ENCODE peak calls at places on chromosome 2, in ten cellular contexts. I is adrenal gland; O is CD4-positive, alpha-beta memory T cell; S is DND-41; V is Panc1; K is tibial artery; G is cardiac muscle cell; T is SK-N-SH; N is left ventricle myocardium inferior; U is pancreas. Z is an unnamed sample.

GRCh38 chr2:46490521-46491141 is 11.3 kb downstream of the TMEM247 start:
- DNase-seq in I (peak; percentile 25), O (no peak), S (no peak), V (no peak), K (peak; percentile 64), G (peak; percentile 66), T (no peak), N (peak; percentile 76), U (peak; percentile 31), Z (no peak)

GRCh38 chr2:27915191-27915590 is 24.7 kb downstream of the BABAM2 start:
- DNase-seq in I (no peak), O (no peak), S (no peak), V (no peak), K (peak; percentile 47), G (peak; percentile 55), T (no peak), N (no peak), U (no peak), Z (no peak)

GRCh38 chr2:168439536-168439935 is 16.5 kb upstream of the CERS6 start:
- DNase-seq in I (no peak), O (no peak), S (no peak), V (no peak), K (no peak), G (peak; percentile 38), T (no peak), N (no peak), U (no peak), Z (no peak)

GRCh38 chr2:111983478-111984212 is 71.4 kb upstream of the TMEM87B start:
- DNase-seq in I (no peak), O (no peak), S (no peak), V (no peak), K (no peak), G (no peak), T (no peak), N (no peak), U (no peak), Z (no peak)

GRCh38 chr2:218392891-218393462 is 6.7 kb upstream of the CTDSP1 start:
- DNase-seq in I (no peak), O (no peak), S (no peak), V (no peak), K (no peak), G (no peak), T (peak; percentile 27), N (no peak), U (no peak), Z (no peak)

GRCh38 chr2:27738349-27739057 is 33.0 kb upstream of the MRPL33 start:
- DNase-seq in I (no peak), O (no peak), S (no peak), V (no peak), K (no peak), G (no peak), T (no peak), N (no peak), U (no peak), Z (no peak)

GRCh38 chr2:191245046-191245868 is at the start of gene MYO1B:
- DNase-seq in I (peak; percentile 47), O (peak; percentile 40), S (peak; percentile 77), V (no peak), K (peak; percentile 50), G (peak; percentile 90), T (peak; percentile 94), N (peak; percentile 80), U (peak; percentile 88), Z (peak; percentile 21)

GRCh38 chr2:209771474-209772292 is at the start of gene UNC80:
- DNase-seq in I (peak; percentile 88), O (no peak), S (no peak), V (no peak), K (peak; percentile 30), G (peak; percentile 75), T (peak; percentile 95), N (peak; percentile 41), U (peak; percentile 65), Z (no peak)

GRCh38 chr2:203626952-203627681 is 79.3 kb upstream of the CD28 start:
- DNase-seq in I (no peak), O (no peak), S (no peak), V (no peak), K (no peak), G (peak; percentile 93), T (no peak), N (no peak), U (no peak), Z (no peak)

GRCh38 chr2:36530983-36531354 is 67.0 kb downstream of the FEZ2 start:
- DNase-seq in I (no peak), O (no peak), S (no peak), V (no peak), K (no peak), G (peak; percentile 94), T (no peak), N (no peak), U (no peak), Z (no peak)

GRCh38 chr2:182496596-182496995 is 69.8 kb upstream of the PDE1A start:
- DNase-seq in I (no peak), O (no peak), S (no peak), V (no peak), K (no peak), G (no peak), T (no peak), N (no peak), U (no peak), Z (no peak)

GRCh38 chr2:28544405-28544914 is 48.6 kb downstream of the PLB1 start:
- DNase-seq in I (peak; percentile 44), O (peak; percentile 73), S (no peak), V (no peak), K (no peak), G (peak; percentile 25), T (peak; percentile 70), N (no peak), U (no peak), Z (no peak)

GRCh38 chr2:104429978-104430740 is 423.8 kb upstream of the POU3F3 start:
- DNase-seq in I (no peak), O (no peak), S (no peak), V (no peak), K (no peak), G (no peak), T (no peak), N (no peak), U (no peak), Z (no peak)

GRCh38 chr2:160825433-160825832 is 331.8 kb upstream of the RBMS1 start:
- DNase-seq in I (no peak), O (no peak), S (no peak), V (no peak), K (no peak), G (no peak), T (no peak), N (no peak), U (no peak), Z (no peak)

GRCh38 chr2:128644156-128644555 is 325.5 kb upstream of the HS6ST1 start:
- DNase-seq in I (no peak), O (no peak), S (no peak), V (no peak), K (no peak), G (no peak), T (no peak), N (no peak), U (peak; percentile 11), Z (no peak)

GRCh38 chr2:209391776-209392401 is 32.0 kb upstream of the MAP2 start:
- DNase-seq in I (peak; percentile 19), O (no peak), S (no peak), V (no peak), K (no peak), G (peak; percentile 46), T (no peak), N (no peak), U (no peak), Z (no peak)

GRCh38 chr2:225270861-225271260 is 128.6 kb upstream of the NYAP2 start:
- DNase-seq in I (no peak), O (no peak), S (no peak), V (no peak), K (no peak), G (peak; percentile 35), T (peak; percentile 19), N (no peak), U (no peak), Z (no peak)

GRCh38 chr2:156435725-156436476 is at the start of gene GPD2:
- DNase-seq in I (peak; percentile 92), O (peak; percentile 67), S (peak; percentile 49), V (no peak), K (peak; percentile 92), G (peak; percentile 94), T (peak; percentile 91), N (peak; percentile 94), U (peak; percentile 94), Z (peak; percentile 60)

GRCh38 chr2:156435392-156435724 is 821 bp upstream of the GPD2 start:
- DNase-seq in I (no peak), O (no peak), S (no peak), V (no peak), K (no peak), G (no peak), T (peak; percentile 76), N (no peak), U (peak; percentile 42), Z (no peak)

GRCh38 chr2:156436477-156437085 is 402 bp downstream of the GPD2 start:
- DNase-seq in I (no peak), O (peak; percentile 43), S (peak; percentile 47), V (no peak), K (peak; percentile 22), G (peak; percentile 20), T (no peak), N (no peak), U (peak; percentile 32), Z (peak; percentile 40)

GRCh38 chr2:156437272-156437671 is 1.1 kb downstream of the GPD2 start:
- DNase-seq in I (no peak), O (no peak), S (no peak), V (no peak), K (peak; percentile 78), G (peak; percentile 50), T (no peak), N (no peak), U (no peak), Z (no peak)

GRCh38 chr2:156437876-156438410 is 1.8 kb downstream of the GPD2 start:
- DNase-seq in I (no peak), O (no peak), S (no peak), V (no peak), K (no peak), G (no peak), T (no peak), N (no peak), U (no peak), Z (no peak)
- H3K4me3 ChIP-seq in I (no peak overlapping the region), O (no peak overlapping the region), S (peak overlapping the region; percentile 7), V (no peak overlapping the region), K (no peak overlapping the region), G (no peak overlapping the region), T (no peak overlapping the region), N (no peak overlapping the region), U (no peak overlapping the region), Z (peak overlapping the region; percentile 72)

GRCh38 chr2:207632575-207633492 is 7.6 kb upstream of the METTL21A start:
- DNase-seq in I (no peak), O (no peak), S (no peak), V (no peak), K (no peak), G (peak; percentile 67), T (no peak), N (no peak), U (no peak), Z (no peak)
- H3K27ac ChIP-seq in I (no peak overlapping the region), O (no peak overlapping the region), S (no peak overlapping the region), V (no peak overlapping the region), K (no peak overlapping the region), G (no peak overlapping the region), T (no peak overlapping the region), N (no peak overlapping the region), U (no peak overlapping the region), Z (no peak overlapping the region)

GRCh38 chr2:10790228-10790973 is 22.2 kb downstream of the PDIA6 start:
- DNase-seq in I (no peak), O (peak; percentile 52), S (no peak), V (no peak), K (no peak), G (no peak), T (no peak), N (no peak), U (no peak), Z (no peak)
- H3K36me3 ChIP-seq in I (no peaks in the 10 kb centered on the region), O (peaks cover 52% of the 10 kb centered on the region), S (peaks cover 88% of the 10 kb centered on the region), V (peaks cover 34% of the 10 kb centered on the region), K (peaks cover 84% of the 10 kb centered on the region), G (peaks cover 57% of the 10 kb centered on the region), T (peaks cover 81% of the 10 kb centered on the region), N (peaks cover 95% of the 10 kb centered on the region), U (peaks cover 3% of the 10 kb centered on the region), Z (peaks cover 19% of the 10 kb centered on the region)

GRCh38 chr2:55809875-55810620 is 113.5 kb downstream of the EFEMP1 start:
- DNase-seq in I (no peak), O (no peak), S (no peak), V (no peak), K (peak; percentile 67), G (peak; percentile 88), T (no peak), N (peak; percentile 44), U (no peak), Z (no peak)
- H3K4me3 ChIP-seq in I (no peak overlapping the region), O (no peak overlapping the region), S (no peak overlapping the region), V (no peak overlapping the region), K (no peak overlapping the region), G (no peak overlapping the region), T (no peak overlapping the region), N (no peak overlapping the region), U (no peak overlapping the region), Z (no peak overlapping the region)

Z was measured in naive thymus-derived CD4-positive, alpha-beta T cell.